ENCODE peak calls at places on chromosomes 7 and 10, in four cellular contexts. G is WTC11, A is SK-N-SH, D is GM12878. V is an unnamed sample.

GRCh38 chr7:117127585-117128168 is 174.4 kb downstream of the ST7 start:
- DNase-seq in G (peak; percentile 15), A (no peak), D (peak; percentile 23), V (peak; percentile 51)

GRCh38 chr7:123645516-123645915 is 10.2 kb upstream of the LMOD2 start:
- DNase-seq in G (no peak), A (no peak), D (no peak), V (no peak)

GRCh38 chr10:66917104-66917503 is 8.7 kb upstream of the LRRTM3 start:
- DNase-seq in A (no peak), D (no peak), G (no peak), V (no peak)

GRCh38 chr10:120578890-120579289 is 121.9 kb downstream of the PLPP4 start:
- DNase-seq in D (no peak), G (no peak), A (no peak), V (no peak)

GRCh38 chr10:119595715-119596515 is 849 bp downstream of the TIAL1 start:
- DNase-seq in A (no peak), D (no peak), G (peak; percentile 19), V (peak; percentile 66)

GRCh38 chr7:143131777-143132176 is at the start of gene PIP:
- DNase-seq in D (no peak), G (no peak), A (no peak), V (no peak)

GRCh38 chr7:145696071-145696470 is 420.5 kb upstream of the CNTNAP2 start:
- DNase-seq in G (no peak), A (no peak), D (no peak), V (no peak)

GRCh38 chr7:43625977-43626376 is 43.1 kb downstream of the STK17A start:
- DNase-seq in G (no peak), D (no peak), A (no peak), V (no peak)

GRCh38 chr7:141071855-141072547 is 1.9 kb upstream of the TMEM178B start:
- DNase-seq in G (peak; percentile 46), A (peak; percentile 67), D (no peak), V (no peak)

GRCh38 chr7:142248-142955 is 50.0 kb upstream of the FAM20C start:
- DNase-seq in D (no peak), A (no peak), G (no peak), V (no peak)

GRCh38 chr10:43964486-43964885 is 315.8 kb upstream of the ZNF32 start:
- DNase-seq in A (no peak), G (no peak), D (no peak), V (no peak)

GRCh38 chr10:43965033-43965917 is 316.6 kb upstream of the ZNF32 start:
- DNase-seq in G (no peak), D (peak; percentile 74), A (no peak), V (no peak)

GRCh38 chr10:43962346-43963191 is 313.9 kb upstream of the ZNF32 start:
- DNase-seq in D (no peak), G (no peak), A (no peak), V (no peak)

GRCh38 chr10:43963379-43963778 is 314.7 kb upstream of the ZNF32 start:
- DNase-seq in G (no peak), A (no peak), D (no peak), V (no peak)

GRCh38 chr10:43963793-43964425 is 315.2 kb upstream of the ZNF32 start:
- DNase-seq in G (no peak), A (no peak), D (no peak), V (no peak)
- TF ChIP-seq USF1 in G (no peak), A (no peak), D (no peak), V (no peak)

DNA sequence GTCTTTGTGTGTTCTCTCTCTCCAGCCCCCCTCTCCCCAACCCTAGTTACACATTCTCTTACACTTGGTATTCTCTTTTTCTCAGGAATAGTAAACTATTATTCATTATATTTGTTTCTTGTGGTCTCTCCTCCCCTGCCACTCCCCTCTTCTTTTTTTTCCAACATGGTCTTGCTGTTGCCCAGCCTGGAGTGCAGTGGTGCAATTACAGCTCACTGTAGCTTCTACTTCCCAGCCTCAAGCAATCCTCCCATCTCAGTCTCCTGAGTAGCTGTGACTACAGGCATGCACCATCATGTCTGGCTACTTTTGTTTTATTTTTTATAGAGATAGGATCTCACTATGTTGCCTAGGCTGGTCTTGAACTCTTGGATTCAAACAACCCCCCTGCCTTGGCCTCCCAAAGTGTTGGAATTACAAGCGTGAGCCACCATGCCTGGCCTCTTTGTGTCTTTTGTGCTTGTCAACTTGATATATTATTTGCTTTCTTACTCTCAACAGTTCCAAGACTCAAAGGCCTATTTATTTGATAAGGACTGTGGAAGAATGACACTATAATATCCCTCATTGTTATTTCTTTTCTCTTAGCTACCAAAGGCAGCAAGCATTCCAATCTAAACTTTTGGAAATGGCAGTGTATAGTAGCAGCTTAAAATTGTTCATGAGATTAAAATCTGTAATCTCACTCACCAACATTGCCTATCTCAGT is 66.9 kb downstream of the MLLT10 start:
- DNase-seq in G (no peak), A (no peak), D (no peak), V (no peak)
- TF ChIP-seq USF1 in G (no peak), A (no peak), D (no peak), V (no peak)

DNA sequence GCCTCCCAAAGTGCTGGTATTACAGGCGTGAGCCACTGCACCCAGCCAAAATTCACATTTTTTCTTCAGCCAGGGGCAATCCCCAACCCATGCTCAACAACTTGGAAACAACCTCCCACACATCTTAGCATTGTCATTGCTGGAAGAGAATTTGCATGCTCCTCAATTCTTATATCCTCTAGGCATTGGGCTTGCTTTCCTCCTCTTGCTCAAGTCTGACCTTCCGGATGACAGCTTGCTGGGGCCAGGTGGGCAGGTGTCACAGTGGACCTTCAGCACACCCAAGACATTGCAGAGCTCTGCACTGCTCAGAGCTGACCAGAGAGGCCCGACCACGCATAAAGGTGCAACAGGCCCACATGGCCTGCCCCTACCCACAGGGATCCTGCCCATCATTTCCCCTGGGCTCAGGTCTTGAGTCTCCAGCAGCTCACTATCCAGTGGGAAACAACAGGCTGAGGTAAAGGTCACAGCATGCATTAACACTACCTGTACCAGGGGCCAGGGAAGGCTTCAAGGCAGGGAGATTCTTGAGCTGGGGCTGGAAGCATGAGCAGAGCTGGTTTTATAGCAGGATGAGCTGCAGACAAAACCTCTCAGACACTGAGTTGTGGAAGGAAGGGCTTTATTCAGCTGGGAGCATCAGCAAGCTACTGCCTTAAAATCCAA is 6.8 kb upstream of the GPR15LG start:
- DNase-seq in G (no peak), D (no peak), A (no peak), V (no peak)
- TF ChIP-seq USF1 in G (no peak), D (no peak), A (no peak), V (no peak)

DNA sequence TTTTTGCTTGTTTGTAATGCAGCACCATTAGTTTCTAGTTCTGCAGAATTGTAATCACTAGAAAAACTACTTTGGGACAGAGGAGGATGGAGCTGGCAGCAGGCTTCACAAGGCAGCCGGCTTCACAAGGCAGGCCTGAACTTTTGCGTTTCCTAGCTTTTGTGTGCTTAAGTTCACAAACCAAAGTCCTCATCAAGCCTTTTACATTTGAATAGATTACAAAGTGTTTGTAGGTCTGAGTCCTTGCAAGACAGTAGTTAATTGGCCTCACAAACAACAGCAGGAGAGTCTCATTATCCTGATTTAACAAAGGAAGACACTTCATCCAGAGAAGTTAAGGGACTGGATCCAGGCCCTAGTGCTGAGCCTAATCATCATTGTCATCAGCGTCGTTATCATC is 147.8 kb upstream of the AUTS2 start:
- DNase-seq in G (no peak), A (no peak), D (no peak), V (no peak)
- TF ChIP-seq USF1 in G (no peak), A (no peak), D (no peak), V (no peak)